ENCODE peak calls at places on chromosomes 4 and X, in eight cellular contexts. A is K562, K is GM12878, U is GM23338, J is HCT116, O is SK-N-SH, C is A549, P is HepG2. G is an unnamed sample.

GRCh38 chr4:79421483-79421882 is 13.5 kb upstream of the GK2 start:
- DNase-seq in O (no peak), A (no peak), K (no peak), C (no peak), U (no peak), J (no peak), P (no peak), G (peak; percentile 64)

GRCh38 chr4:182449960-182450359 is 206.8 kb downstream of the TENM3 start:
- DNase-seq in C (no peak), U (no peak), P (no peak), K (no peak), A (no peak), O (no peak), J (no peak), G (no peak)

GRCh38 chr4:142449771-142450373 is 396.2 kb downstream of the INPP4B start:
- DNase-seq in P (no peak), K (no peak), A (no peak), U (no peak), O (no peak), J (no peak), C (no peak), G (no peak)

GRCh38 chr4:73417973-73418372 is 13.9 kb downstream of the ALB start:
- DNase-seq in U (peak; percentile 29), K (no peak), P (no peak), A (no peak), C (no peak), O (no peak), J (no peak), G (no peak)

GRCh38 chr4:48752256-48752655 is 27.8 kb downstream of the FRYL start:
- DNase-seq in C (no peak), A (no peak), U (no peak), K (no peak), O (no peak), P (no peak), J (no peak), G (no peak)

GRCh38 chr4:88457307-88458090 is 580 bp downstream of the HERC5 start:
- DNase-seq in K (no peak), J (peak; percentile 6), A (no peak), P (no peak), O (peak; percentile 74), U (peak; percentile 77), C (peak; percentile 5), G (peak; percentile 30)

GRCh38 chrX:15269618-15270521 is at the start of gene ASB9:
- DNase-seq in U (peak; percentile 5), K (no peak), J (peak; percentile 39), C (peak; percentile 81), A (peak; percentile 52), P (peak; percentile 78), O (peak; percentile 45), G (no peak)

GRCh38 chrX:44344194-44344593 is 722 bp upstream of the EFHC2 start:
- DNase-seq in O (no peak), P (no peak), A (peak; percentile 76), U (peak; percentile 43), J (no peak), K (no peak), C (no peak), G (peak; percentile 19)

GRCh38 chrX:105038672-105039328 is 181.7 kb downstream of the TEX13A start:
- DNase-seq in K (no peak), C (no peak), U (no peak), O (no peak), A (no peak), J (no peak), P (no peak), G (no peak)

GRCh38 chrX:3066555-3066954 is 25.3 kb downstream of the ARSF start:
- DNase-seq in O (peak; percentile 38), C (no peak), K (no peak), A (no peak), P (no peak), J (no peak), U (peak; percentile 3), G (peak; percentile 14)

GRCh38 chrX:86421771-86422170 is 273.5 kb downstream of the DACH2 start:
- DNase-seq in J (no peak), K (no peak), O (no peak), U (no peak), A (no peak), C (no peak), P (no peak), G (no peak)

GRCh38 chr4:123819362-123820035 is 422.9 kb downstream of the SPRY1 start:
- DNase-seq in K (no peak), J (no peak), O (no peak), P (no peak), A (no peak), C (no peak), U (no peak), G (no peak)

GRCh38 chr4:2267320-2267811 is 5.5 kb upstream of the MXD4 start:
- DNase-seq in C (no peak), O (no peak), K (no peak), A (peak; percentile 88), J (no peak), U (no peak), P (no peak), G (no peak)

DNA sequence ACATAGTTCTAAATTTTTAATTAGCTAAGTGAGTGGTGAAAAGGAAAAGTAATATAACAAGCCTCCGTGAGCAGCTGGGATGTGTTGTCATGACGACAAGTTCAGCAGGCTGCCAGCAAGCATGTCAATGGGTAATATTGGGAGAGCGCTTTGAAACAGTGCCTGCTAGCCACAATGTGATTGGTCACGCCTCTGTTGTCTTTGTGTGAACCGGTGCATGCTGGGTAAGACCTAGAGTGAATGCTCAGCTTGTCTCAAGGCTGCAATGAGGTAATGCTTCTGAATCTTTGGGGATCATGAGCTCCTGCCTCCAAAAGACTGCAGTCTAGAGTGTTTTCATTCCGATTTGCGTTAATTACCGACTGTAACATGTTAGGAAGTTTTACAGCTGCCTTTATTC is 54.9 kb downstream of the STOX2 start:
- DNase-seq in P (no peak), O (peak; percentile 78), A (peak; percentile 6), C (peak; percentile 17), U (peak; percentile 70), K (no peak), J (no peak), G (no peak)
- TF ChIP-seq REST in P (no peak), O (no peak), A (no peak), C (no peak), U (no peak), K (no peak), J (no peak), G (no peak)

GRCh38 chrX:154600962-154601374 is 16.0 kb downstream of the CTAG1A start:
- DNase-seq in K (no peak), C (no peak), U (no peak), P (no peak), A (no peak), J (no peak), O (no peak), G (no peak)
- TF ChIP-seq REST in K (no peak), C (no peak), U (no peak), P (no peak), A (no peak), J (no peak), O (no peak), G (no peak)

DNA sequence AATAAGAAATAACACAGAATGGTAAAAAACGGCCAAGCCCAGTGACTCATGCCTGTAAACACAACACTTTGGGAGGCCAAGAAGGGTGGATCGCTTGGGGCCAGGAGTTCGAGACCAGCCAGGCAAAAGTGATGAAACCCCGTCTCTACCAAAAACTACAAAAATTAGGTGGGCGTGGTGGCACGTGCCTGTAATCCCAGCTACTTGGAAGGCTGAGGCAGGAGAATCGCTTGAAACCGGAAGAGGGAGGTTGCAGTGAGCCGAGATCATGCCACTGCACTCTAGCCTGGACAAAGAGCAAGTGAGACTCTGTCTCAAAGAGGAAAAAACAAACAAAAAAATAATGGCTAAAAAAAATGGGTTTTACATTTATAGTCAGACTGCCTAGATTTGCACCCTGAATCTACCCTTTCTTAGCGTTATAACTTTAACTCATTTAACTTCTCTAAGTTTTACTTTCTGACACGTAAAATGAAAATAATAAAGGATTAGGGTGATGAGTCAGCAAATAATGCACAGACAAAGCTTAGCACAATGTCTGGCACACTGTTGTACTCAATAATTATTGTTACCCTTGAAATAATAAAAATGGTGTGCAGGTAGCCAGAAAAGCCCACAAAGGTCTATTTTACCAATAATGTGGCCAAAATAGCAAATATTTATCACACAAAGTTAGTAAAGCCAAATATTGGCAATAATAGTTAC is 55.0 kb downstream of the ATP11C start:
- DNase-seq in J (no peak), C (no peak), K (no peak), U (no peak), A (peak; percentile 32), P (no peak), O (no peak), G (no peak)
- TF ChIP-seq REST in J (no peak), C (no peak), K (no peak), U (no peak), A (no peak), P (no peak), O (no peak), G (no peak)

DNA sequence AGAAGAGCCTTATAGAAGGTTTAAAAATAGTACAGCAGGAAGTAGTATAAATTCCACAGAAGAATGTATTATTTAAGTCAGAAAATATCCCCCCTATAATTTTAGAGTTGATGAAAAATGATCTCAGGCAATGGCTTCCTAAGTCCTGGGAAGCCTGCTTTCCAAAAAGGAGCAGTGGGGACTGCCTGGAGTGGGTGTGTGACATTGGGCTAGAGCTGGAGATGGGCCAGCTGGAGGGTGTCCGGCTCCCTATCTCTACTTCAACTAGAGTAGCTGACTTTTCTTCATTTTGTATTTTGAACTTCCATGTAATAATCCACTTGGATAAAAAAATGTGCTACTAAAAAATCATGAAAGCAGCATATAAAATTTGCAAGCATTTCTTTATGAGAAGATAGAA is 253.9 kb downstream of the ANK2 start:
- DNase-seq in K (no peak), J (no peak), U (no peak), P (no peak), A (no peak), C (no peak), O (no peak), G (no peak)
- TF ChIP-seq REST in K (no peak), J (no peak), U (no peak), P (no peak), A (no peak), C (no peak), O (no peak), G (no peak)

GRCh38 chrX:49061916-49062315 is 3.1 kb downstream of the CCDC120 start:
- DNase-seq in P (no peak), A (no peak), U (no peak), O (no peak), K (no peak), C (no peak), J (no peak), G (no peak)
- TF ChIP-seq REST in P (no peak), A (no peak), U (no peak), O (no peak), K (no peak), C (no peak), J (no peak), G (no peak)

G was measured in HL-60.